ENCODE peak calls at places on chromosomes 2 and 18, in four cellular contexts. C is NCI-H1092 treated with DMSO at 0.1 percent for 48 hours, A is Calu3, R is iPS DF 6.9. B is an unnamed sample.

GRCh38 chr2:173644146-173644545 is 289.5 kb downstream of the CDCA7 start:
- DNase-seq in A (no peak), R (no peak), C (no peak), B (no peak)

GRCh38 chr2:95728878-95729511 is 137.2 kb downstream of the TRIM43 start:
- DNase-seq in A (peak; percentile 78), C (peak; percentile 68), R (peak; percentile 13), B (peak; percentile 93)

GRCh38 chr2:101803945-101804696 is 106.6 kb downstream of the MAP4K4 start:
- DNase-seq in C (no peak), A (no peak), R (no peak), B (no peak)

GRCh38 chr2:132670961-132671781 is 1.2 kb upstream of the LYPD1 start:
- DNase-seq in R (no peak), C (peak; percentile 18), A (peak; percentile 45), B (no peak)

GRCh38 chr2:73238976-73239375 is 4.9 kb downstream of the CCT7 start:
- DNase-seq in C (no peak), R (no peak), A (no peak), B (peak; percentile 83)

GRCh38 chr18:35460719-35461118 is 37.0 kb downstream of the INO80C start:
- DNase-seq in C (no peak), A (no peak), R (no peak), B (no peak)

GRCh38 chr2:157839162-157839801 is 36.8 kb downstream of the ACVR1 start:
- DNase-seq in A (no peak), R (peak; percentile 66), C (peak; percentile 91), B (no peak)

GRCh38 chr18:23599809-23600208 is 13.5 kb upstream of the NPC1 start:
- DNase-seq in C (no peak), A (no peak), R (no peak), B (no peak)

GRCh38 chr2:70919672-70920366 is 15.9 kb upstream of the ATP6V1B1 start:
- DNase-seq in A (peak; percentile 92), R (no peak), C (peak; percentile 63), B (peak; percentile 81)

GRCh38 chr18:57895182-57895581 is 92.1 kb upstream of the ATP8B1 start:
- DNase-seq in R (no peak), C (no peak), A (no peak), B (no peak)

GRCh38 chr2:188345020-188345419 is 53.3 kb downstream of the GULP1 start:
- DNase-seq in C (no peak), R (no peak), A (no peak), B (no peak)

GRCh38 chr2:226378733-226379132 is 420.9 kb downstream of the IRS1 start:
- DNase-seq in A (no peak), C (no peak), R (no peak), B (no peak)

GRCh38 chr2:26483957-26484565 is 6.1 kb upstream of the OTOF start:
- DNase-seq in C (peak; percentile 59), R (no peak), A (no peak), B (no peak)

GRCh38 chr2:193988784-193989183 is 1668.2 kb upstream of the SLC39A10 start:
- DNase-seq in A (no peak), C (no peak), R (no peak), B (no peak)

GRCh38 chr2:37800176-37800835 is 124.8 kb upstream of the RMDN2 start:
- DNase-seq in A (no peak), R (no peak), C (no peak), B (no peak)

B was measured in cerebellar cortex.